ENCODE peak calls at places on chromosomes 3 and 15, in five cellular contexts. G, W, T, V and J are unnamed samples.

GRCh38 chr3:45309876-45310275 is 78.5 kb upstream of the LARS2 start:
- DNase-seq in G (no peak), T (no peak), W (no peak), V (no peak), J (no peak)

GRCh38 chr15:47987908-47988532 is 132.8 kb upstream of the SLC24A5 start:
- DNase-seq in V (peak), T (no peak), W (peak), G (no peak), J (peak)

GRCh38 chr15:43912991-43913927 is 86.5 kb downstream of the WDR76 start:
- DNase-seq in V (no peak), W (peak), G (no peak), T (peak), J (peak)

GRCh38 chr3:181635141-181635540 is 76.6 kb upstream of the SOX2 start:
- DNase-seq in G (no peak), T (no peak), V (no peak), W (no peak), J (no peak)

GRCh38 chr15:72491768-72492167 is 17.6 kb downstream of the ARIH1 start:
- DNase-seq in T (no peak), G (no peak), W (peak), V (no peak), J (no peak)

GRCh38 chr3:18556503-18556902 is 131.4 kb upstream of the SATB1 start:
- DNase-seq in V (no peak), T (no peak), W (no peak), G (no peak), J (no peak)

GRCh38 chr15:89851665-89852341 is 37.2 kb upstream of the ANPEP start:
- DNase-seq in V (no peak), G (no peak), W (no peak), T (no peak), J (no peak)

GRCh38 chr15:27095809-27096580 is 125.0 kb downstream of the GABRG3 start:
- DNase-seq in W (no peak), V (no peak), T (no peak), G (no peak), J (no peak)

GRCh38 chr3:172138031-172138538 is 98.7 kb downstream of the FNDC3B start:
- DNase-seq in W (peak), T (no peak), G (no peak), V (no peak), J (no peak)

GRCh38 chr3:172137287-172138030 is 98.1 kb downstream of the FNDC3B start:
- DNase-seq in V (no peak), W (peak), T (no peak), G (no peak), J (no peak)

GRCh38 chr3:172134352-172134751 is 95.0 kb downstream of the FNDC3B start:
- DNase-seq in V (no peak), T (no peak), W (no peak), G (no peak), J (no peak)

GRCh38 chr3:172135185-172135584 is 95.8 kb downstream of the FNDC3B start:
- DNase-seq in G (no peak), T (no peak), W (no peak), V (no peak), J (no peak)

GRCh38 chr3:172135766-172136729 is 96.7 kb downstream of the FNDC3B start:
- DNase-seq in W (peak), V (no peak), T (no peak), G (no peak), J (no peak)
- H3K4me3 ChIP-seq in W (no peak), V (no peak), T (no peak), G (no peak), J (no peak)

GRCh38 chr3:12954891-12955650 is 113.7 kb upstream of the RPL32 start:
- DNase-seq in G (peak), W (no peak), V (no peak), T (peak), J (no peak)
- TF ChIP-seq CTCF in G (no peak), W (no peak), V (no peak), T (no peak), J (no peak)

DNA sequence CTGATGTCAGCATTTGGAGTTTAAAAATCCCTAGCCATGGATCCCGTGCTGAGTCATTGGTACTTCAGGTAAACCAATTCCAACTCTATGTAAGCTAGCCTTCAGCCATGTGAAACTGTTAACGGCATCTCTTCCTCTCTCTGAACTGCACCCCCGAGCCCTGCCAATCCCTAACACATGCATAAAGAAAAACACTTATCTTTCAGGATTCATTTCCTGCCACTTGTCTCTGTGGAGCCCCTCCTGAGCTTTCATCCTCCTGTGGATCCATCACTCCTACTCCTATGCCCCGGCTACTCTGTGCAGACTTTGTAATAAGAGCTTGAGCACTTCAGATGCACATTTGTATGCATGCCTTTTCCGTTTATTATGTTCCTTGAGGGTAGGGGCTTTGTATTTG is 119.1 kb downstream of the AKAP13 start:
- DNase-seq in G (no peak), T (no peak), V (no peak), W (no peak), J (no peak)
- H3K4me3 ChIP-seq in G (no peak), T (no peak), V (no peak), W (no peak), J (no peak)

GRCh38 chr15:19987389-19988048 is 554.1 kb downstream of the GOLGA6L6 start:
- DNase-seq in G (no peak), W (no peak), V (no peak), T (no peak), J (no peak)
- TF ChIP-seq CTCF in G (no peak), W (no peak), V (no peak), T (no peak), J (no peak)

GRCh38 chr3:73622135-73622534 is 2.6 kb downstream of the PDZRN3 start:
- DNase-seq in T (peak), G (peak), V (peak), W (no peak), J (no peak)

GRCh38 chr3:73624363-73625123 is at the start of gene PDZRN3:
- DNase-seq in G (peak), W (no peak), T (peak), V (peak), J (peak)

GRCh38 chr3:73623996-73624362 is 762 bp downstream of the PDZRN3 start:
- DNase-seq in G (peak), V (peak), W (no peak), T (peak), J (no peak)

GRCh38 chr3:73625124-73625665 is 454 bp upstream of the PDZRN3 start:
- DNase-seq in G (no peak), V (peak), W (no peak), T (peak), J (peak)

DNA sequence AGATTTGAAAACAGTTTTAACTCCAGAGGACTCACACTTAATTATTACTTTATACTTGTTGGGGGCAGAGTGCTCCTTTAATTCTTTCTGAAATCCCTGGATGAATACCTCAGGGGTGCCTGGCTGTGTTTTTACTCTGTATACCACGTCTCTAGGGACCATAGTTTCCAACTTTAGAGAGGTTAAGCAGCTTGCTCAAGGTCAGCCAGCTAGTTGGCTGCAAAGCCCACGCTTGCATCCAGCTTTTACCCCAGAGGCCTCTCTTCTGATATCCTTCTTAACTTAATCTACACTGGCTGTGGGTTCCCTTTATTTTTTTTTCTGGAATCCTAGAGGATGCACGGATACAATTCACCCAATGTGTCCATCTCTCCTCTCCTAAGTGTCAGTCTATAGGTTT is 1.4 kb downstream of the PDZRN3 start:
- DNase-seq in T (no peak), W (no peak), V (no peak), G (no peak), J (no peak)
- H3K4me3 ChIP-seq in T (peak), W (no peak), V (peak), G (peak), J (peak)